ENCODE peak calls at places on chromosomes 12 and 14, in ten cellular contexts. Z is stimulated activated CD8-positive, alpha-beta memory T cell treated with anti-CD3 and anti-CD28 coated beads, Interleukin-7, amount 100 ng/mL, for 24 hours; G is effector memory CD8-positive, alpha-beta T cell; P is stimulated activated CD4-positive, alpha-beta T cell treated with anti-CD3 and anti-CD28 coated beads, Interleukin-4, amount 100 ng/mL, for 48 hours; J is astrocyte; R is caudate nucleus; T is activated CD4-positive, alpha-beta memory T cell treated with anti-CD3 and anti-CD28 coated beads for 36 hours; A is fibroblast of the aortic adventitia; D is AG08396; U is SW480. Y is an unnamed sample.

GRCh38 chr14:103744621-103745395 is 29.2 kb downstream of the ZFYVE21 start:
- DNase-seq in G (no peak), Z (no peak), J (no peak), A (no peak), U (no peak), D (no peak), P (no peak), R (no peak), T (no peak), Y (no peak)

GRCh38 chr12:6821271-6821673 is 349 bp upstream of the GPR162 start:
- DNase-seq in G (no peak), J (peak; percentile 70), P (no peak), U (peak; percentile 25), A (peak; percentile 66), D (peak; percentile 82), Z (no peak), R (no peak), T (peak; percentile 64), Y (peak; percentile 78)

GRCh38 chr14:26404927-26405326 is 192.9 kb downstream of the NOVA1 start:
- DNase-seq in J (no peak), T (no peak), D (no peak), G (no peak), Z (no peak), P (no peak), A (no peak), U (no peak), R (no peak), Y (no peak)

GRCh38 chr12:93879476-93880376 is 202.6 kb downstream of the CRADD start:
- DNase-seq in T (no peak), U (no peak), P (no peak), G (no peak), R (no peak), A (peak; percentile 80), J (peak; percentile 97), Z (no peak), D (peak; percentile 53), Y (peak; percentile 54)

GRCh38 chr12:71306808-71307207 is 132.8 kb upstream of the LGR5 start:
- DNase-seq in R (no peak), T (no peak), U (no peak), Z (no peak), P (no peak), A (no peak), D (no peak), J (no peak), G (no peak), Y (no peak)

GRCh38 chr12:6052940-6053329 is 71.5 kb downstream of the VWF start:
- DNase-seq in P (no peak), Z (no peak), G (no peak), D (peak; percentile 52), A (peak; percentile 39), J (peak; percentile 67), U (no peak), R (no peak), T (no peak), Y (no peak)

GRCh38 chr14:23307146-23307447 is 464 bp downstream of the BCL2L2 start:
- DNase-seq in U (no peak), T (no peak), A (no peak), J (no peak), P (no peak), G (no peak), D (no peak), Z (no peak), R (no peak), Y (no peak)

GRCh38 chr14:60722163-60722835 is 1.9 kb downstream of the SIX4 start:
- DNase-seq in U (peak; percentile 87), G (peak; percentile 11), A (peak; percentile 49), T (peak; percentile 18), P (no peak), R (no peak), D (peak; percentile 76), Z (no peak), J (peak; percentile 68), Y (peak; percentile 74)

GRCh38 chr14:51211149-51211548 is 28.9 kb upstream of the TMX1 start:
- DNase-seq in A (peak; percentile 26), D (no peak), J (peak; percentile 35), P (no peak), R (no peak), U (no peak), T (no peak), G (no peak), Z (no peak), Y (no peak)

GRCh38 chr12:80019691-80020090 is 79.6 kb upstream of the OTOGL start:
- DNase-seq in A (no peak), J (no peak), Z (no peak), P (no peak), R (no peak), T (no peak), D (no peak), G (no peak), U (no peak), Y (no peak)

GRCh38 chr12:54429014-54429471 is 10.0 kb upstream of the ITGA5 start:
- DNase-seq in U (no peak), Z (no peak), T (no peak), J (no peak), P (no peak), D (no peak), R (no peak), G (no peak), A (no peak), Y (no peak)

GRCh38 chr12:95982602-95983001 is 13.5 kb downstream of the HAL start:
- DNase-seq in G (no peak), T (no peak), A (no peak), D (no peak), R (no peak), P (no peak), J (no peak), U (no peak), Z (no peak), Y (no peak)

GRCh38 chr12:95202691-95203476 is 14.4 kb downstream of the FGD6 start:
- DNase-seq in U (no peak), J (no peak), G (no peak), P (no peak), A (peak; percentile 40), Z (no peak), R (no peak), D (no peak), T (no peak), Y (no peak)

GRCh38 chr12:51898937-51899336 is 8.4 kb upstream of the ACVRL1 start:
- DNase-seq in J (peak; percentile 69), Z (no peak), P (no peak), D (no peak), T (no peak), G (no peak), U (no peak), A (no peak), R (no peak), Y (no peak)

GRCh38 chr12:100988278-100988625 is 193.7 kb downstream of the ANO4 start:
- DNase-seq in J (no peak), A (no peak), G (no peak), T (no peak), U (no peak), Z (no peak), D (no peak), R (no peak), P (no peak), Y (no peak)

GRCh38 chr14:64200170-64200569 is 94.0 kb downstream of the ESR2 start:
- DNase-seq in D (no peak), Z (no peak), A (no peak), U (no peak), T (no peak), P (no peak), R (no peak), J (no peak), G (no peak), Y (no peak)

GRCh38 chr12:4164591-4165558 is 108.7 kb upstream of the CCND2 start:
- DNase-seq in Z (peak; percentile 32), G (peak; percentile 40), T (peak; percentile 78), R (no peak), P (peak; percentile 57), U (no peak), A (peak; percentile 22), D (peak; percentile 69), J (peak; percentile 59), Y (peak; percentile 91)

GRCh38 chr14:59182641-59183040 is 5.8 kb upstream of the DAAM1 start:
- DNase-seq in T (no peak), Z (no peak), J (no peak), A (no peak), R (no peak), U (no peak), D (no peak), G (no peak), P (no peak), Y (no peak)

GRCh38 chr12:9037431-9037830 is 48.1 kb downstream of the KLRG1 start:
- DNase-seq in R (no peak), Z (no peak), G (no peak), P (no peak), T (peak; percentile 32), D (no peak), J (no peak), A (no peak), U (no peak), Y (no peak)

GRCh38 chr12:53179694-53180269 is 740 bp upstream of the ZNF740 start:
- DNase-seq in J (no peak), P (no peak), R (no peak), G (no peak), U (peak; percentile 34), D (peak; percentile 39), T (no peak), A (no peak), Z (no peak), Y (no peak)

GRCh38 chr14:99171396-99171795 is 100.6 kb downstream of the BCL11B start:
- DNase-seq in A (no peak), T (no peak), U (no peak), R (no peak), D (no peak), G (no peak), J (no peak), P (no peak), Z (no peak), Y (no peak)

GRCh38 chr14:95293474-95293873 is 26.2 kb downstream of the CLMN start:
- DNase-seq in Z (no peak), D (no peak), T (no peak), G (no peak), A (no peak), J (no peak), R (no peak), U (no peak), P (no peak), Y (no peak)

GRCh38 chr12:93996321-93996720 is 152.1 kb upstream of the PLXNC1 start:
- DNase-seq in Z (no peak), R (no peak), P (no peak), A (no peak), G (no peak), U (no peak), T (no peak), J (no peak), D (no peak), Y (no peak)

GRCh38 chr14:60721331-60722162 is 2.6 kb downstream of the SIX4 start:
- DNase-seq in A (peak; percentile 46), U (peak; percentile 78), P (peak; percentile 35), T (peak; percentile 65), R (no peak), G (peak; percentile 24), J (peak; percentile 71), Z (no peak), D (peak; percentile 60), Y (peak; percentile 75)

GRCh38 chr12:38956337-38956736 is 50.9 kb upstream of the CPNE8 start:
- DNase-seq in U (no peak), J (peak; percentile 82), Z (no peak), D (no peak), A (peak; percentile 80), T (no peak), R (no peak), G (no peak), P (no peak), Y (no peak)

GRCh38 chr12:110543252-110543959 is 39.7 kb downstream of the PPTC7 start:
- DNase-seq in J (peak; percentile 85), D (peak; percentile 39), P (no peak), G (no peak), Z (no peak), A (peak; percentile 92), U (no peak), T (no peak), R (no peak), Y (no peak)